ENCODE peak calls at places on chromosome 21, in eight cellular contexts. X is lung, A is bronchial epithelial cell, C is fibroblast of the aortic adventitia, E is fibroblast of lung, S is pancreas, T is astrocyte of the spinal cord, P is GM23338. F is an unnamed sample.
A peak's percentile ranks its signal among the peaks of the same experiment; 100 is the strongest.

GRCh38 chr21:29245104-29245643 is 53.5 kb upstream of the BACH1 start:
- DNase-seq in X (no peak), A (no peak), C (no peak), E (no peak), S (no peak), T (no peak), P (no peak), F (no peak)

GRCh38 chr21:29230541-29231275 is 68.0 kb upstream of the BACH1 start:
- DNase-seq in X (no peak), A (no peak), C (peak; percentile 43), E (peak; percentile 46), S (no peak), T (peak; percentile 24), P (no peak), F (no peak)

GRCh38 chr21:26154776-26155175 is 15.8 kb downstream of the APP start:
- DNase-seq in X (no peak), A (no peak), C (no peak), E (no peak), S (no peak), T (no peak), P (no peak), F (no peak)

GRCh38 chr21:31557956-31558838 is 101.3 kb upstream of the SOD1 start:
- DNase-seq in X (no peak), A (no peak), C (no peak), E (no peak), S (no peak), T (peak; percentile 28), P (peak; percentile 57), F (no peak)

GRCh38 chr21:14545906-14546480 is at the start of gene SAMSN1:
- DNase-seq in X (no peak), A (peak; percentile 8), C (peak; percentile 33), E (no peak), S (no peak), T (no peak), P (no peak), F (no peak)

GRCh38 chr21:31446206-31446900 is 102.3 kb upstream of the TIAM1 start:
- DNase-seq in X (no peak), A (no peak), C (no peak), E (no peak), S (no peak), T (no peak), P (no peak), F (no peak)

GRCh38 chr21:22965455-22966125 is 1967.4 kb downstream of the NCAM2 start:
- DNase-seq in X (no peak), A (no peak), C (no peak), E (no peak), S (no peak), T (peak; percentile 3), P (peak; percentile 12), F (no peak)

GRCh38 chr21:45950740-45951515 is 30.6 kb upstream of the COL6A1 start:
- DNase-seq in X (no peak), A (no peak), C (peak; percentile 59), E (peak; percentile 64), S (peak; percentile 45), T (peak; percentile 37), P (no peak), F (peak; percentile 84)

GRCh38 chr21:33332143-33332542 is 7.4 kb downstream of the IFNAR1 start:
- DNase-seq in X (no peak), A (no peak), C (no peak), E (no peak), S (no peak), T (no peak), P (no peak), F (no peak)

GRCh38 chr21:14073615-14074014 is 137.1 kb downstream of the LIPI start:
- DNase-seq in X (no peak), A (no peak), C (no peak), E (no peak), S (no peak), T (no peak), P (no peak), F (no peak)

GRCh38 chr21:44969965-44970755 is 30.3 kb downstream of the SLX9 start:
- DNase-seq in X (no peak), A (no peak), C (no peak), E (no peak), S (no peak), T (peak; percentile 27), P (no peak), F (no peak)

GRCh38 chr21:44063151-44063912 is 43.9 kb upstream of the PWP2 start:
- DNase-seq in X (no peak), A (no peak), C (no peak), E (no peak), S (no peak), T (no peak), P (no peak), F (no peak)

GRCh38 chr21:46056450-46056903 is 41.4 kb upstream of the COL6A2 start:
- DNase-seq in X (peak; percentile 59), A (no peak), C (peak; percentile 84), E (peak; percentile 98), S (no peak), T (peak; percentile 82), P (peak; percentile 51), F (peak; percentile 95)

GRCh38 chr21:44692798-44693512 is 4.0 kb upstream of the KRTAP10-12 start:
- DNase-seq in X (no peak), A (no peak), C (no peak), E (no peak), S (no peak), T (no peak), P (no peak), F (no peak)

GRCh38 chr21:21003701-21004100 is 5.5 kb downstream of the NCAM2 start:
- DNase-seq in X (no peak), A (peak; percentile 16), C (peak; percentile 64), E (peak; percentile 60), S (no peak), T (peak; percentile 46), P (peak; percentile 90), F (no peak)

GRCh38 chr21:46109251-46110221 is 11.6 kb downstream of the COL6A2 start:
- DNase-seq in X (peak; percentile 19), A (no peak), C (no peak), E (no peak), S (no peak), T (no peak), P (no peak), F (peak; percentile 23)

GRCh38 chr21:44980562-44981489 is 41.0 kb downstream of the SLX9 start:
- DNase-seq in X (no peak), A (no peak), C (no peak), E (no peak), S (no peak), T (no peak), P (no peak), F (no peak)

GRCh38 chr21:24759348-24760118 is 847.7 kb downstream of the MRPL39 start:
- DNase-seq in X (no peak), A (no peak), C (no peak), E (peak; percentile 27), S (no peak), T (no peak), P (no peak), F (no peak)

GRCh38 chr21:29098156-29098555 is 24.7 kb upstream of the CCT8 start:
- DNase-seq in X (no peak), A (no peak), C (peak; percentile 57), E (no peak), S (no peak), T (no peak), P (no peak), F (no peak)

DNA sequence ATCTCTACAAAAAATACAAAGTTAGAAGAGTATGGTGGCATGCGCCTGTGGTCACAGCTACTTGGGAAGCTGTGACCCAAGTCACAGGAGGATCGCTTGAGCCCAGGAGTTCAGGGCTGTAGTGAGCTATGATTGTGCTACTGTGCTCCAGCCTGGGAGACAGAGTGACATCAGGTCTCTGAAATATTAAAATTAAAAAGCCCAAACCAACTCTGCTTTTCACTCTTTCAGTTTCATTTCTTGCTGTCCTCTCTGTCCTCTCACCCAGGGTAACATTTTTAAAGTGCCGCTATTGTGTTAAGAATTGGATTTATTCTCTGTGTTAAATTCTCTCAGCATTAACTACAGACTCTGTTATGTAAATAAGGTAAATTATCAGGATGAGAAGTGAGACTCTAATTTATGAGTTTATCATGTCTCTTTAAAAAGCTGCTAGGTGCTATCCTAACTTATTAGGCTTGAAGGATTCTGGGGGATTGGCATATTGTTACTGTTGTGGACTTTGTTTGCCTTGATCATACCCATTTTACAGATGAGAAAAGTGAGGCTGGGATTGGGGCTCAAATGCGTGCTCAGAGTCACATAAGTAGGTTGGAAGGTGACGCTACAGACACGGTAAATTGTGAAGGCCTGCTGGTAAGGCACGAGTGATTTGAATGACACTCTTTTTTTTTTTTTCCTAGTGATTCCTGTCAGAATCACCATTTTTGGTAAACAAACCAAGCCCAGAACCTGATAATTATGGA is 46.5 kb downstream of the B3GALT5 start:
- DNase-seq in X (no peak), A (no peak), C (no peak), E (no peak), S (no peak), T (no peak), P (no peak), F (no peak)
- H3K4me3 ChIP-seq in X (no peak overlapping the region), A (no peak overlapping the region), C (no peak overlapping the region), E (no peak overlapping the region), S (no peak overlapping the region), T (no peak overlapping the region), P (no peak overlapping the region), F (no peak overlapping the region)

GRCh38 chr21:18477059-18477458 is 73.5 kb upstream of the TMPRSS15 start:
- DNase-seq in X (peak; percentile 30), A (no peak), C (no peak), E (no peak), S (no peak), T (no peak), P (no peak), F (no peak)
- H3K4me3 ChIP-seq in X (no peak overlapping the region), A (no peak overlapping the region), C (no peak overlapping the region), E (no peak overlapping the region), S (no peak overlapping the region), T (no peak overlapping the region), P (no peak overlapping the region), F (no peak overlapping the region)

GRCh38 chr21:35044770-35045538 is 4.1 kb downstream of the RUNX1 start:
- DNase-seq in X (no peak), A (no peak), C (no peak), E (no peak), S (no peak), T (no peak), P (no peak), F (no peak)

GRCh38 chr21:35046223-35046690 is 2.8 kb downstream of the RUNX1 start:
- DNase-seq in X (no peak), A (no peak), C (no peak), E (no peak), S (no peak), T (no peak), P (no peak), F (no peak)

GRCh38 chr21:35046880-35047229 is 2.2 kb downstream of the RUNX1 start:
- DNase-seq in X (peak; percentile 34), A (no peak), C (no peak), E (no peak), S (no peak), T (no peak), P (no peak), F (no peak)

GRCh38 chr21:35044128-35044527 is 5.0 kb downstream of the RUNX1 start:
- DNase-seq in X (no peak), A (no peak), C (no peak), E (no peak), S (no peak), T (no peak), P (no peak), F (no peak)

GRCh38 chr21:35045539-35046222 is 3.4 kb downstream of the RUNX1 start:
- DNase-seq in X (no peak), A (no peak), C (no peak), E (no peak), S (no peak), T (no peak), P (no peak), F (no peak)
- H3K4me3 ChIP-seq in X (no peak overlapping the region), A (no peak overlapping the region), C (no peak overlapping the region), E (no peak overlapping the region), S (no peak overlapping the region), T (no peak overlapping the region), P (no peak overlapping the region), F (no peak overlapping the region)

GRCh38 chr21:42525676-42526378 is 12.2 kb downstream of the SLC37A1 start:
- DNase-seq in X (no peak), A (no peak), C (no peak), E (no peak), S (no peak), T (no peak), P (no peak), F (no peak)
- H3K4me3 ChIP-seq in X (no peak overlapping the region), A (no peak overlapping the region), C (no peak overlapping the region), E (no peak overlapping the region), S (no peak overlapping the region), T (no peak overlapping the region), P (no peak overlapping the region), F (no peak overlapping the region)

F was measured in ovary.